ENCODE peak calls at places on chromosomes 11 and 22, in nine cellular contexts. I, Y, N, B, X, O, C, T and F are unnamed samples.

GRCh38 chr11:113701491-113701890 is 4.6 kb downstream of the TMPRSS5 start:
- DNase-seq in Y (no peak), B (no peak), N (no peak), T (no peak), I (no peak), C (no peak), O (no peak), X (no peak), F (no peak)

GRCh38 chr11:33068611-33069340 is 29.4 kb downstream of the TCP11L1 start:
- DNase-seq in X (no peak), C (no peak), I (no peak), N (no peak), T (no peak), B (no peak), Y (no peak), O (peak), F (no peak)

GRCh38 chr22:42596376-42596775 is 18.3 kb downstream of the POLDIP3 start:
- DNase-seq in B (no peak), C (no peak), T (no peak), N (no peak), Y (no peak), I (no peak), O (no peak), X (no peak), F (no peak)

GRCh38 chr22:46606886-46607285 is 13.3 kb upstream of the GRAMD4 start:
- DNase-seq in T (no peak), O (no peak), X (no peak), B (no peak), Y (no peak), C (no peak), I (no peak), N (no peak), F (no peak)

GRCh38 chr11:74442601-74443000 is 24.7 kb downstream of the KCNE3 start:
- DNase-seq in I (peak), T (no peak), N (no peak), Y (no peak), X (no peak), O (no peak), C (peak), B (no peak), F (no peak)

GRCh38 chr11:14414470-14415461 is 55.8 kb upstream of the RRAS2 start:
- DNase-seq in I (peak), Y (no peak), N (no peak), X (peak), B (peak), O (peak), T (peak), C (peak), F (no peak)

GRCh38 chr11:86160546-86161149 is 83.9 kb upstream of the EED start:
- DNase-seq in N (no peak), X (no peak), O (peak), Y (no peak), I (peak), T (no peak), C (peak), B (no peak), F (no peak)

GRCh38 chr11:71119656-71120269 is 132.6 kb downstream of the SHANK2 start:
- DNase-seq in N (no peak), Y (no peak), I (no peak), B (no peak), O (no peak), C (no peak), T (no peak), X (no peak), F (no peak)

GRCh38 chr11:68193018-68193417 is 20.1 kb downstream of the KMT5B start:
- DNase-seq in N (no peak), X (no peak), Y (no peak), T (no peak), I (no peak), O (no peak), B (no peak), C (no peak), F (no peak)

GRCh38 chr22:39598017-39598965 is 27.7 kb downstream of the CACNA1I start:
- DNase-seq in X (peak), C (no peak), B (peak), N (peak), T (peak), O (peak), I (no peak), Y (no peak), F (peak)

GRCh38 chr11:74134661-74135515 is 35.9 kb downstream of the C2CD3 start:
- DNase-seq in T (no peak), I (peak), B (no peak), Y (no peak), X (no peak), C (peak), N (no peak), O (no peak), F (no peak)

GRCh38 chr11:7665473-7666291 is 7.6 kb downstream of the CYB5R2 start:
- DNase-seq in T (peak), C (peak), B (peak), N (peak), I (peak), O (peak), X (peak), Y (peak), F (peak)

GRCh38 chr11:45341379-45341778 is 55.2 kb upstream of the SYT13 start:
- DNase-seq in Y (peak), C (no peak), T (no peak), B (no peak), I (no peak), O (peak), N (no peak), X (no peak), F (peak)

GRCh38 chr11:100777736-100778135 is 90.6 kb downstream of the ARHGAP42 start:
- DNase-seq in B (no peak), I (no peak), C (no peak), Y (no peak), T (no peak), X (no peak), O (no peak), N (no peak), F (no peak)

GRCh38 chr11:129117595-129118350 is 74.4 kb downstream of the ARHGAP32 start:
- DNase-seq in O (peak), C (peak), N (peak), T (no peak), B (no peak), Y (no peak), X (no peak), I (peak), F (peak)

GRCh38 chr22:33678523-33678922 is 241.8 kb downstream of the LARGE1 start:
- DNase-seq in X (no peak), C (no peak), B (no peak), O (no peak), Y (no peak), T (no peak), N (no peak), I (no peak), F (no peak)

GRCh38 chr22:39238966-39239510 is 5.7 kb downstream of the PDGFB start:
- DNase-seq in Y (no peak), C (no peak), I (no peak), T (no peak), N (no peak), O (no peak), X (no peak), B (no peak), F (no peak)

GRCh38 chr11:79697905-79698304 is 257.1 kb upstream of the TENM4 start:
- DNase-seq in Y (no peak), T (no peak), O (no peak), B (no peak), C (no peak), X (no peak), N (no peak), I (no peak), F (no peak)

GRCh38 chr22:37526376-37526775 is 7.2 kb upstream of the CARD10 start:
- DNase-seq in Y (no peak), T (no peak), C (no peak), B (no peak), O (no peak), N (no peak), X (no peak), I (peak), F (no peak)

GRCh38 chr11:44778200-44779100 is 51.7 kb downstream of the TSPAN18 start:
- DNase-seq in X (no peak), T (no peak), C (no peak), Y (no peak), N (no peak), I (no peak), B (no peak), O (peak), F (no peak)

GRCh38 chr22:33467718-33468117 is 409.5 kb upstream of the SYN3 start:
- DNase-seq in N (no peak), T (no peak), X (no peak), O (no peak), I (peak), Y (no peak), B (no peak), C (no peak), F (no peak)

GRCh38 chr22:47278655-47279054 is 516.2 kb downstream of the TBC1D22A start:
- DNase-seq in B (no peak), O (no peak), Y (no peak), T (no peak), X (no peak), I (no peak), N (no peak), C (no peak), F (no peak)